ENCODE peak calls at places on chromosomes 7 and 10, in five cellular contexts. G, Y, O, M and P are unnamed samples.
A peak's percentile ranks its signal among the peaks of the same experiment; 100 is the strongest.

GRCh38 chr7:66634816-66635215 is 6.1 kb downstream of the KCTD7 start:
- DNase-seq in G (no peak), Y (no peak), O (peak; percentile 2), M (no peak), P (no peak)

GRCh38 chr7:131604841-131605279 is 48.4 kb upstream of the PODXL start:
- DNase-seq in G (no peak), Y (no peak), O (peak; percentile 47), M (no peak), P (no peak)

GRCh38 chr7:4820968-4821471 is 40.8 kb downstream of the PAPOLB start:
- DNase-seq in G (no peak), Y (no peak), O (no peak), M (no peak), P (no peak)

GRCh38 chr7:32910195-32910594 is 18.6 kb upstream of the KBTBD2 start:
- DNase-seq in G (no peak), Y (no peak), O (no peak), M (no peak), P (no peak)

GRCh38 chr10:24718031-24718855 is 5.4 kb downstream of the ARHGAP21 start:
- DNase-seq in G (peak; percentile 63), Y (no peak), O (peak; percentile 90), M (no peak), P (no peak)

GRCh38 chr7:121138262-121138933 is 149.9 kb downstream of the CPED1 start:
- DNase-seq in G (no peak), Y (no peak), O (no peak), M (no peak), P (peak; percentile 11)

GRCh38 chr10:112243713-112244112 is 39.5 kb upstream of the TECTB start:
- DNase-seq in G (no peak), Y (no peak), O (no peak), M (no peak), P (no peak)

GRCh38 chr10:30834143-30834542 is 197.5 kb downstream of the ZNF438 start:
- DNase-seq in G (no peak), Y (no peak), O (no peak), M (no peak), P (no peak)

GRCh38 chr7:39880556-39880955 is 69.5 kb upstream of the CDK13 start:
- DNase-seq in G (no peak), Y (no peak), O (peak; percentile 77), M (no peak), P (peak; percentile 0)

GRCh38 chr7:18468794-18469193 is 26.8 kb upstream of the HDAC9 start:
- DNase-seq in G (no peak), Y (no peak), O (no peak), M (no peak), P (no peak)

GRCh38 chr7:19101911-19102310 is 15.5 kb downstream of the TWIST1 start:
- DNase-seq in G (no peak), Y (no peak), O (no peak), M (no peak), P (no peak)

GRCh38 chr10:77498210-77498609 is 139.4 kb downstream of the KCNMA1 start:
- DNase-seq in G (no peak), Y (no peak), O (no peak), M (no peak), P (no peak)

GRCh38 chr10:67076175-67076574 is 150.3 kb downstream of the LRRTM3 start:
- DNase-seq in G (no peak), Y (no peak), O (no peak), M (no peak), P (no peak)

GRCh38 chr10:44195120-44196007 is 189.5 kb downstream of the CXCL12 start:
- DNase-seq in G (peak; percentile 87), Y (no peak), O (peak; percentile 93), M (no peak), P (no peak)

GRCh38 chr10:61592581-61592980 is 70.1 kb upstream of the CABCOCO1 start:
- DNase-seq in G (no peak), Y (peak; percentile 4), O (peak; percentile 42), M (peak; percentile 38), P (no peak)

GRCh38 chr10:58431903-58432302 is 46.7 kb downstream of the TFAM start:
- DNase-seq in G (no peak), Y (no peak), O (no peak), M (no peak), P (no peak)

GRCh38 chr10:9615179-9615578 is 1402.5 kb upstream of the CELF2 start:
- DNase-seq in G (no peak), Y (no peak), O (peak; percentile 34), M (no peak), P (no peak)

GRCh38 chr10:33314788-33315561 is 19.5 kb downstream of the NRP1 start:
- DNase-seq in G (no peak), Y (no peak), O (peak; percentile 63), M (no peak), P (no peak)

GRCh38 chr7:129271500-129272355 is 46.9 kb downstream of the AHCYL2 start:
- DNase-seq in G (peak; percentile 6), Y (peak; percentile 6), O (peak; percentile 70), M (peak; percentile 40), P (peak; percentile 59)

GRCh38 chr10:100306861-100307260 is 20.4 kb upstream of the BLOC1S2 start:
- DNase-seq in G (no peak), Y (no peak), O (no peak), M (no peak), P (no peak)

GRCh38 chr10:126459878-126460481 is 71.7 kb upstream of the ADAM12 start:
- DNase-seq in G (peak; percentile 65), Y (no peak), O (peak; percentile 98), M (no peak), P (no peak)

GRCh38 chr10:91768123-91768522 is 30.1 kb upstream of the TNKS2 start:
- DNase-seq in G (no peak), Y (no peak), O (peak; percentile 60), M (no peak), P (no peak)

GRCh38 chr7:157302314-157302711 is 34.5 kb upstream of the DNAJB6 start:
- DNase-seq in G (no peak), Y (no peak), O (no peak), M (no peak), P (peak; percentile 71)

GRCh38 chr7:131940621-131941020 is 384.2 kb upstream of the PODXL start:
- DNase-seq in G (no peak), Y (no peak), O (no peak), M (no peak), P (no peak)

GRCh38 chr10:92826504-92826903 is 21.8 kb upstream of the EXOC6 start:
- DNase-seq in G (no peak), Y (no peak), O (no peak), M (no peak), P (no peak)

GRCh38 chr10:92822060-92822634 is 26.2 kb upstream of the EXOC6 start:
- DNase-seq in G (peak; percentile 73), Y (no peak), O (peak; percentile 94), M (no peak), P (no peak)

GRCh38 chr10:92826061-92826460 is 22.3 kb upstream of the EXOC6 start:
- DNase-seq in G (no peak), Y (no peak), O (no peak), M (no peak), P (no peak)

DNA sequence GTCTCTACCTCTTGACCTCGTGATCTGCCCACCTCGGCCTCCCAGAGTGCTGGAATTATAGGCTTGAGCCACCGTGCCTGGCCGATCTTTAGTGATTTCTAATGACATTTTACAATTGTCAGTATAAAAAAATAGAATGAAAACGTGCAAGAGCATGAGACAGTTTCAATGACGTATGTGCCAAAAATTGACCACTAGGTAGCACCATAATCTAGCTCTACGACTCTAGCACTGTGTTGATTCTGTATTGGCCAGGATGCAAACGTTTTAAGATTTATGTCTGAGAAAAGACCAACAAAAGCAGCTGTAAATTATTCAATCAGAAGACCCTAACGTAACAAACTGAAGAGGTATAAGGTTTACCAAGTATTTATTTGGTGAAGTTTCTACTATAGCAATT is 25.4 kb upstream of the EXOC6 start:
- DNase-seq in G (no peak), Y (no peak), O (peak; percentile 55), M (no peak), P (no peak)
- TF ChIP-seq CTCF in G (peak; percentile 26), Y (no peak), O (no peak), M (no peak), P (no peak)

GRCh38 chr7:45726883-45727282 is 146.0 kb downstream of the CCDC201 start:
- DNase-seq in G (no peak), Y (no peak), O (no peak), M (no peak), P (no peak)

GRCh38 chr7:45720989-45721388 is 146.8 kb downstream of the ADCY1 start:
- DNase-seq in G (no peak), Y (no peak), O (no peak), M (no peak), P (no peak)

GRCh38 chr7:45718464-45719330 is 144.5 kb downstream of the ADCY1 start:
- DNase-seq in G (no peak), Y (no peak), O (no peak), M (no peak), P (no peak)

GRCh38 chr7:45717537-45718235 is 143.5 kb downstream of the ADCY1 start:
- DNase-seq in G (no peak), Y (no peak), O (no peak), M (no peak), P (no peak)

DNA sequence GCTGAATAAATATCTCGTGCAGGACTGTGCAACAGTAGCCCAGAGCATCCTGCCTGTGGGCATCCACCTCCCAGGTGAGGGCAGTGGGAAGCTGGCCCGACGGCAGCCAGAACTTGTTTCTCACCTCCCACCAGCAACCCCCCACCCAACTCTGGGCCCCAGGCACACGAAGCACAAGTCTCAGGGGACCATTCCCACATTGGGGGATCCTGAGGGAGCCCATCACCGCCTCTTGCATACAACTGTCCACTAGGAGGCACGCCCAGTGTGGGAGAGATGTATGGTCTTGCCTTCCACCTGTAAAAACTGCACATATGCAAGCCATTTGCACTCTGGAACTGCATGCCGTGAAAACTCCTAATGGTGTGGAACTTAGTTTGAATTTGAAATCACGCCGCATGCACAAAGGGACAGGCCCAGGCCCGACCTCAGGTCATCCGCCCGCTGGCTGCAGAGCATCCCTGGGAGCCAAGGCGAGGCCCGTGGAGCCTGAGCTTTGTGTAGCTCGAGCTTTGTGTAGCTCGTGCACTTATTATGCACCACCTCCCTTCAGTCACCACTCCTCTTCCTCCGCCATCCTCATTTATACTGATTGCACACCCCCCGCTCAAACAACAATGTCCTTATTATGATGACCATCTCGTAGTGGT is 147.9 kb downstream of the ADCY1 start:
- DNase-seq in G (no peak), Y (no peak), O (no peak), M (no peak), P (peak; percentile 8)
- TF ChIP-seq CTCF in G (no peak), Y (no peak), O (no peak), M (no peak), P (no peak)

DNA sequence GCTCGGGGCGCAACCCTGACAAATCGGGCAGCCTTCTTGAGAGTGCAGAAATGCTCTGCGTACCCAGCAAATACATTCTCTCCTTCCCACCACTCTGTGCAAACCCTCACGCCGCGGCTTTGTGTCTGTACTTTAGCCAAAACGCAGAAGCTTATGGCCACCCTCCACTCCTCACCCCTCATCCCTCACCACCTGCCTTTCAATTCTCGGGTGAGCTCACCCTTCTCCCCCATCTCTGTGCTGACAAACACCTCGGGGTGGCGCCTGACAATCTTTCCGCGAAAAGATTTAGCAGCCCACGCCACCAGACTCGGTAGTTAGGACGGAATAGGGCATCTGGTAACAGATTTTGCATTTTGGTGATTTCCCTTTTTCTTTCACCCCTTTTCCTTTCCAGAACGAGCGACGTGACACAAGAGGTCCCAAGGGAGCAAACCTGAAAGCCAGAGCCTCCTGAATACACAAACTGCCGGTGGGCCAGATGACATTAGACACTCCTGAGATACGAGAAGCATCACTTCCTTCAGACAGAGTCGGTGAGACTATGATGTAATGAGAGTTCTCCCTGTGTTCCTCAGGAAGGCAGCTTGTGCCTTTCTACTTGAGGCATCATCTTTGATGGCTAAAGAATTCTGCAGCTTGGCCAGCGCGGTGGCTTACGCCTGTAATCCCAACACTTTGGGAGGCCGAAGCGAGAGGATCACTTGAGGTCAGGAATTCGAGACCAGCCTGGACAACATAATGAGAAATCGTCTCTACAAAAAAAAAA is 663 bp upstream of the ATAD1 start:
- DNase-seq in G (no peak), Y (no peak), O (peak; percentile 45), M (no peak), P (peak; percentile 61)
- TF ChIP-seq CTCF in G (peak; percentile 4), Y (no peak), O (no peak), M (no peak), P (peak; percentile 12)

GRCh38 chr7:86282014-86282682 is 361.6 kb upstream of the GRM3 start:
- DNase-seq in G (no peak), Y (no peak), O (no peak), M (peak; percentile 20), P (no peak)
- TF ChIP-seq CTCF in G (no peak), Y (no peak), O (no peak), M (no peak), P (no peak)